ENCODE peak calls at places on chromosomes 7 and 10, in eight cellular contexts. G is HTR-8/SVneo; H is HCEC 1CT; U is GM20000; S is cardiac fibroblast; K is mesendoderm; V is activated naive CD4-positive, alpha-beta T cell treated with anti-CD3 and anti-CD28 coated beads for 36 hours; O is HS-27A. Q is an unnamed sample.

GRCh38 chr7:43658718-43659548 is 70.4 kb downstream of the COA1 start:
- DNase-seq in G (no peak), H (peak; percentile 95), U (no peak), S (peak; percentile 92), K (no peak), V (peak; percentile 74), O (peak; percentile 30), Q (no peak)

GRCh38 chr7:71411475-71411874 is 279.5 kb downstream of the GALNT17 start:
- DNase-seq in G (no peak), H (no peak), U (no peak), S (no peak), K (peak; percentile 38), V (no peak), O (no peak), Q (no peak)

GRCh38 chr7:3787717-3788311 is 486.8 kb downstream of the SDK1 start:
- DNase-seq in G (no peak), H (no peak), U (no peak), S (peak; percentile 35), K (no peak), V (no peak), O (no peak), Q (no peak)

GRCh38 chr10:33942508-33942907 is 608.0 kb upstream of the NRP1 start:
- DNase-seq in G (no peak), H (no peak), U (no peak), S (no peak), K (no peak), V (no peak), O (no peak), Q (no peak)

GRCh38 chr10:97632949-97633884 is at the start of gene MORN4:
- DNase-seq in G (peak; percentile 95), H (peak; percentile 93), U (peak; percentile 89), S (peak; percentile 91), K (peak; percentile 97), V (peak; percentile 95), O (no peak), Q (peak; percentile 87)

GRCh38 chr10:73096041-73096451 is 620 bp downstream of the P4HA1 start:
- DNase-seq in G (no peak), H (peak; percentile 73), U (peak; percentile 58), S (peak; percentile 69), K (peak; percentile 92), V (peak; percentile 83), O (no peak), Q (peak; percentile 33)

GRCh38 chr10:113704637-113705343 is 25.1 kb downstream of the CASP7 start:
- DNase-seq in G (no peak), H (peak; percentile 38), U (peak; percentile 25), S (peak; percentile 68), K (peak; percentile 66), V (peak; percentile 41), O (no peak), Q (no peak)

GRCh38 chr10:120823251-120823650 is 27.9 kb upstream of the WDR11 start:
- DNase-seq in G (no peak), H (no peak), U (no peak), S (no peak), K (no peak), V (no peak), O (no peak), Q (no peak)

GRCh38 chr10:43218206-43218950 is 48.5 kb downstream of the RASGEF1A start:
- DNase-seq in G (no peak), H (no peak), U (no peak), S (no peak), K (no peak), V (no peak), O (no peak), Q (no peak)

GRCh38 chr7:135889823-135890222 is 87.3 kb downstream of the MTPN start:
- DNase-seq in G (no peak), H (no peak), U (no peak), S (no peak), K (no peak), V (no peak), O (no peak), Q (no peak)

GRCh38 chr7:40199076-40199802 is 64.4 kb downstream of the SUGCT start:
- DNase-seq in G (peak; percentile 41), H (peak; percentile 80), U (no peak), S (peak; percentile 90), K (peak; percentile 24), V (no peak), O (no peak), Q (no peak)

GRCh38 chr7:140214075-140214684 is 37.4 kb upstream of the KDM7A start:
- DNase-seq in G (no peak), H (no peak), U (no peak), S (peak; percentile 46), K (no peak), V (peak; percentile 41), O (no peak), Q (no peak)

GRCh38 chr10:2949948-2950354 is 117.4 kb upstream of the PFKP start:
- DNase-seq in G (no peak), H (peak; percentile 8), U (no peak), S (peak; percentile 18), K (no peak), V (peak; percentile 69), O (no peak), Q (peak; percentile 43)

GRCh38 chr7:109111086-109111485 is 541.4 kb downstream of the DNAJB9 start:
- DNase-seq in G (no peak), H (no peak), U (no peak), S (no peak), K (no peak), V (no peak), O (no peak), Q (no peak)

GRCh38 chr7:129824291-129825004 is 128.3 kb downstream of the UBE2H start:
- DNase-seq in G (no peak), H (no peak), U (no peak), S (no peak), K (no peak), V (no peak), O (no peak), Q (no peak)

GRCh38 chr10:47027108-47027811 is 116.0 kb downstream of the PTPN20 start:
- DNase-seq in G (no peak), H (no peak), U (no peak), S (no peak), K (no peak), V (no peak), O (no peak), Q (no peak)

GRCh38 chr7:129401228-129401967 is 32.8 kb upstream of the STRIP2 start:
- DNase-seq in G (peak; percentile 43), H (peak; percentile 8), U (no peak), S (no peak), K (peak; percentile 68), V (no peak), O (peak; percentile 3), Q (no peak)

GRCh38 chr7:112267944-112268691 is 61.6 kb downstream of the ZNF277 start:
- DNase-seq in G (no peak), H (no peak), U (no peak), S (no peak), K (no peak), V (no peak), O (no peak), Q (no peak)

GRCh38 chr10:79401015-79401921 is 44.2 kb downstream of the ZCCHC24 start:
- DNase-seq in G (no peak), H (no peak), U (no peak), S (no peak), K (no peak), V (no peak), O (no peak), Q (no peak)

GRCh38 chr10:131173484-131174210 is 137.9 kb downstream of the TCERG1L start:
- DNase-seq in G (no peak), H (no peak), U (no peak), S (no peak), K (no peak), V (no peak), O (no peak), Q (no peak)

GRCh38 chr10:15222511-15222910 is 54.0 kb upstream of the NMT2 start:
- DNase-seq in G (no peak), H (no peak), U (no peak), S (peak; percentile 39), K (no peak), V (no peak), O (no peak), Q (no peak)

GRCh38 chr10:132688580-132689420 is 97.1 kb downstream of the NKX6-2 start:
- DNase-seq in G (no peak), H (no peak), U (no peak), S (no peak), K (no peak), V (no peak), O (no peak), Q (no peak)

GRCh38 chr10:95341716-95342130 is 50.9 kb upstream of the PDLIM1 start:
- DNase-seq in G (no peak), H (peak; percentile 98), U (no peak), S (peak; percentile 50), K (no peak), V (no peak), O (no peak), Q (no peak)

GRCh38 chr7:50587737-50588136 is 22.5 kb upstream of the DDC start:
- DNase-seq in G (no peak), H (no peak), U (no peak), S (no peak), K (no peak), V (no peak), O (no peak), Q (no peak)

GRCh38 chr7:49093218-49093617 is 168.9 kb downstream of the CDC14C start:
- DNase-seq in G (no peak), H (no peak), U (no peak), S (no peak), K (no peak), V (no peak), O (no peak), Q (no peak)

GRCh38 chr10:34696423-34696822 is 118.7 kb downstream of the PARD3 start:
- DNase-seq in G (peak; percentile 75), H (peak; percentile 78), U (no peak), S (peak; percentile 62), K (no peak), V (no peak), O (no peak), Q (no peak)

GRCh38 chr7:117399820-117400422 is 27.4 kb downstream of the ASZ1 start:
- DNase-seq in G (no peak), H (peak; percentile 34), U (peak; percentile 13), S (peak; percentile 15), K (no peak), V (no peak), O (no peak), Q (no peak)

GRCh38 chr10:128254486-128254885 is 128.3 kb upstream of the MKI67 start:
- DNase-seq in G (no peak), H (no peak), U (no peak), S (peak; percentile 18), K (no peak), V (no peak), O (no peak), Q (no peak)

GRCh38 chr10:132375795-132376297 is 21.2 kb upstream of the PWWP2B start:
- DNase-seq in G (no peak), H (no peak), U (no peak), S (no peak), K (no peak), V (no peak), O (no peak), Q (no peak)

GRCh38 chr7:47225387-47226170 is 356.3 kb downstream of the TNS3 start:
- DNase-seq in G (no peak), H (peak; percentile 61), U (peak; percentile 23), S (peak; percentile 39), K (no peak), V (no peak), O (no peak), Q (no peak)

GRCh38 chr10:94292448-94293118 is 70.2 kb downstream of the NOC3L start:
- DNase-seq in G (no peak), H (peak; percentile 31), U (no peak), S (peak; percentile 82), K (no peak), V (no peak), O (no peak), Q (no peak)

GRCh38 chr10:127293640-127294039 is 97.2 kb upstream of the INSYN2A start:
- DNase-seq in G (no peak), H (no peak), U (no peak), S (peak; percentile 9), K (no peak), V (peak; percentile 80), O (no peak), Q (peak; percentile 11)

GRCh38 chr10:107071301-107071700 is 93.2 kb downstream of the SORCS1 start:
- DNase-seq in G (no peak), H (no peak), U (no peak), S (no peak), K (no peak), V (no peak), O (no peak), Q (no peak)

GRCh38 chr10:95604630-95605029 is 43.5 kb upstream of the SORBS1 start:
- DNase-seq in G (no peak), H (no peak), U (no peak), S (no peak), K (peak; percentile 51), V (no peak), O (no peak), Q (no peak)

Q was measured in stimulated activated CD4-positive, alpha-beta T cell treated with anti-CD3 and anti-CD28 coated beads, Interleukin-1b, Interleukin-23, amount 100 ng/mL, for 24 hours.